ENCODE peak calls at places on chromosomes 16 and 17, in eight cellular contexts. T is fibroblast of the aortic adventitia, V is right lobe of liver, X is PC-9, K is MCF 10A, O is mammary epithelial cell, J is WTC11, U is dorsolateral prefrontal cortex. M is an unnamed sample.
A peak's percentile ranks its signal among the peaks of the same experiment; 100 is the strongest.

GRCh38 chr16:81261049-81261648 is 22.7 kb downstream of the BCO1 start:
- DNase-seq in O (no peak), X (no peak), V (no peak), J (peak; percentile 26), U (no peak), T (peak; percentile 35), K (peak; percentile 34), M (peak; percentile 53)

GRCh38 chr17:3546521-3546920 is 11.1 kb downstream of the TRPV3 start:
- DNase-seq in V (no peak), U (no peak), O (no peak), T (no peak), J (no peak), X (no peak), K (no peak), M (no peak)

GRCh38 chr17:44916059-44916780 is 920 bp upstream of the GFAP start:
- DNase-seq in X (no peak), O (no peak), K (peak; percentile 72), J (no peak), V (no peak), T (peak; percentile 38), U (peak; percentile 35), M (no peak)

GRCh38 chr16:81360135-81360534 is 45.4 kb downstream of the GAN start:
- DNase-seq in K (no peak), X (no peak), O (no peak), U (no peak), T (no peak), J (no peak), V (no peak), M (no peak)

GRCh38 chr16:88810868-88811599 is 694 bp downstream of the APRT start:
- DNase-seq in K (peak; percentile 84), V (peak; percentile 73), U (peak; percentile 88), J (no peak), T (peak; percentile 75), O (peak; percentile 77), X (peak; percentile 81), M (peak; percentile 77)

GRCh38 chr16:89365044-89365467 is 125.3 kb downstream of the ANKRD11 start:
- DNase-seq in J (no peak), X (no peak), T (peak; percentile 85), O (peak; percentile 87), U (no peak), V (no peak), K (no peak), M (peak; percentile 35)

GRCh38 chr16:11094075-11094593 is 149.8 kb downstream of the CLEC16A start:
- DNase-seq in T (peak; percentile 31), U (no peak), K (peak; percentile 11), V (no peak), J (no peak), X (peak; percentile 50), O (peak; percentile 72), M (peak; percentile 88)

GRCh38 chr17:78525511-78526160 is 51.6 kb downstream of the DNAH17 start:
- DNase-seq in O (no peak), J (no peak), K (no peak), V (no peak), X (no peak), U (no peak), T (no peak), M (no peak)

GRCh38 chr17:53409588-53409987 is 413.1 kb upstream of the KIF2B start:
- DNase-seq in V (no peak), K (no peak), X (no peak), T (no peak), U (no peak), O (no peak), J (no peak), M (no peak)

GRCh38 chr16:17829826-17830225 is 359.1 kb upstream of the XYLT1 start:
- DNase-seq in V (no peak), T (no peak), J (no peak), X (no peak), U (no peak), K (no peak), O (no peak), M (no peak)

GRCh38 chr16:17828012-17828411 is 357.3 kb upstream of the XYLT1 start:
- DNase-seq in U (no peak), X (no peak), J (no peak), V (no peak), K (peak; percentile 75), O (peak; percentile 51), T (peak; percentile 94), M (no peak)

GRCh38 chr16:17832738-17833137 is 362.0 kb upstream of the XYLT1 start:
- DNase-seq in J (no peak), T (no peak), U (no peak), K (peak; percentile 4), O (peak; percentile 46), X (no peak), V (no peak), M (no peak)

GRCh38 chr16:17830651-17831050 is 359.9 kb upstream of the XYLT1 start:
- DNase-seq in O (no peak), K (no peak), T (peak; percentile 1), X (no peak), U (no peak), J (no peak), V (no peak), M (no peak)

DNA sequence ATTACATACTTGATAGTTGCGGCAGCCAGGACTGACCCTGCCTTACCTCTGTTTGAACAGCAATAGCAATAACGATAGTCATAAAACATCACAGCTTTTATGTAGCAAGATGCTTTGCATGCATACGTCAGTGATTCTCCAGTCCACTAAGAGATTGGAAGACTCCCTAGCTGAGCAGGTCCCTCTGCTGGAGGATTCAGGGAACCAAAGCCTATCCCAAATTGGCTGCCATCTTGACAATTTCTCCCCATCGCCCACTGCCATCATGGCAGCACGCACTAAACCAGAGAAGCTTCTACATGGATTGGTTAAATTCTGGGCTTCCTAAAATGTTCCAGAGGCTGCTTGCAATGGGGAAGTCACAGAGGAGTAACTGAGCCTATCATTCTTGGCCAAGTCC is 360.6 kb upstream of the XYLT1 start:
- DNase-seq in V (no peak), U (no peak), X (no peak), K (no peak), O (no peak), J (peak; percentile 23), T (no peak), M (no peak)
- TF ChIP-seq CTCF in V (no peak), U (no peak), X (no peak), K (no peak), O (no peak), J (no peak), T (no peak), M (no peak)

GRCh38 chr16:86527366-86527765 is 17.0 kb downstream of the FOXF1 start:
- DNase-seq in T (no peak), V (no peak), K (no peak), J (no peak), X (no peak), U (no peak), O (no peak), M (no peak)
- TF ChIP-seq CTCF in T (no peak), V (no peak), K (no peak), J (no peak), X (no peak), U (no peak), O (no peak), M (no peak)

DNA sequence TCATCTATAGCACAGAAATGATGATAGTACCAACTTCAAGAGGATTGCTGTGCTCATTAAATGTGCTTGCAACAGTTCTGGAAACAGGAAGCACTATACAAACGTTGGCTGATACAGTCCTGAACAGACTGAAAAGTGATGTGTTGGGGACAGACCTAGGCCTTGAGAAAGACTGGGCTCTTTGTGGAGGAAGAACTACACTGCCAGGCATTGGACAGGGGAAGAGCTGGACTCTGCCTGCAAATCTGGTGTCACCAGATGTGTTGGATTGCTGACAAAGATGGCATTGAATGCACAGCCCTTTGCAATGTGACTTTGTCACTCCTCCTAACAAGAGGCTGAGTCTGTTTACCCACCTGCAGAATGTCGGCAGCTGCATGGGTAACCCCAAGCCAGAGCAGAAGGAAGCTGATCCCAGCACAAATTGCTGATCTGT is 12.4 kb upstream of the ST6GALNAC2 start:
- DNase-seq in V (no peak), U (peak; percentile 37), J (no peak), O (no peak), T (no peak), X (no peak), K (no peak), M (no peak)
- TF ChIP-seq CTCF in V (no peak), U (no peak), J (no peak), O (no peak), T (no peak), X (no peak), K (no peak), M (no peak)

DNA sequence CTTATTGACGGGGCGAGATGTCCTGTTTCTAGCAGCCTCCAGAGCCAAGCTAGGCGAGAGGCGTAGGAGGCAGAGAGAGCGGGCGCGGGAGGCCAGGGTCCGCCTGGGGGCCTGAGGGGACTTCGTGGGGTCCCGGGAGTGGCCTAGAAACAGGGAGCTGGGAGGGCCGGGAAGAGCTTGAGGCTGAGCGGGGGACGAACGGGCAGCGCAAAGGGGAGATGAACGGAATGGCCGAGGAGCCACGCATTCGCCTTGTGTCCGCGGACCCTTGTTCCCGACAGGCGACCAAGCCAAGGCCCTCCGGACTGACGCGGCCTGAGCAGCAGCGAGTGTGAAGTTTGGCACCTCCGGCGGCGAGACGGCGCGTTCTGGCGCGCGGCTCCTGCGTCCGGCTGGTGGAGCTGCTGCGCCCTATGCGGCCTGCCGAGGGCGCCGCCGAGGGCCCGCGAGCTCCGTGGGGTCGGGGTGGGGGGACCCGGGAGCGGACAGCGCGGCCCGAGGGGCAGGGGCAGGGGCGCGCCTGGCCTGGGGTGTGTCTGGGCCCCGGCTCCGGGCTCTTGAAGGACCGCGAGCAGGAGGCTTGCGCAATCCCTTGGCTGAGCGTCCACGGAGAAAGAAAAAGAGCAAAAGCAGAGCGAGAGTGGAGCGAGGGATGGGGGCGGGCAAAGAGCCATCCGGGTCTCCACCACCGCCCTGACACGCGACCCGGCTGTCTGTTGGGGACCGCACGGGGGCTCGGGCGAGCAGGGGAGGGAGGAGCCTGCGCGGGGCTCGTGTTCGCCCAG is 1.2 kb upstream of the CBX4 start:
- DNase-seq in K (peak; percentile 36), U (no peak), X (peak; percentile 27), J (peak; percentile 63), V (peak; percentile 68), O (no peak), T (peak; percentile 69), M (peak; percentile 46)
- TF ChIP-seq CTCF in K (peak; percentile 29), U (peak; percentile 44), X (no peak), J (no peak), V (peak; percentile 12), O (peak; percentile 5), T (no peak), M (no peak)

DNA sequence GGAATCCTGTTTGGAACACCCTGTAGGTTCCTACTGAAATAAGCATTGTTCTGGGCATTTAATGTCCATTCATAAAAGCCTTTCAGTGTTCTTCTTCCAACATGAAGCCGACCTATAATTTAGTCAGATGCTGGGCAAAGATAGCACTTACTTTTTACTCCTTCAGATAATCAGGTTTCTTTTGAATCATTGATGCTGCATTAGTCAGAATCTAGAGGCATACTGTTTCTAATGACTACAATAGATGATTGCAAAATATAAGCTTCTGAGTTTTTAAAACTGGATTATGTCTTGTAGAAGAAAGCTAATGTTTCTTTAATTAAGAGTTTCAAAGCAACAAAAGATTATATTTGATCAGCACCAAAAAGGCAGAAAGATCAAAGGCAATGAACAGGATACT is 16.0 kb downstream of the MMD start:
- DNase-seq in V (no peak), T (no peak), U (no peak), X (no peak), J (no peak), O (no peak), K (no peak), M (no peak)
- TF ChIP-seq CTCF in V (no peak), T (no peak), U (no peak), X (no peak), J (no peak), O (no peak), K (no peak), M (no peak)

M was measured in activated CD8-positive, alpha-beta T cell treated with anti-CD3 and anti-CD28 coated beads for 36 hours.